ENCODE peak calls at places on chromosomes 5 and 9, in five cellular contexts. S is GM10248; C is activated CD8-positive, alpha-beta memory T cell treated with anti-CD3 and anti-CD28 coated beads, Interleukin-2, amount 50 U/mL, for 4 hours; K is AG04449; P is stimulated activated CD4-positive, alpha-beta T cell treated with anti-CD3 and anti-CD28 coated beads, Interleukin-1b, Interleukin-23, amount 100 ng/mL, for 24 hours. G is an unnamed sample.

GRCh38 chr5:61329729-61330128 is 2.3 kb upstream of the ZSWIM6 start:
- DNase-seq in S (peak), C (peak), K (no peak), P (no peak), G (no peak)

GRCh38 chr9:88828018-88828417 is 163.2 kb upstream of the S1PR3 start:
- DNase-seq in S (no peak), C (no peak), K (no peak), P (no peak), G (no peak)

GRCh38 chr5:144093400-144093799 is 77.1 kb downstream of the YIPF5 start:
- DNase-seq in S (no peak), C (no peak), K (no peak), P (no peak), G (no peak)

GRCh38 chr5:147610798-147611197 is 100.9 kb upstream of the DPYSL3 start:
- DNase-seq in S (no peak), C (no peak), K (no peak), P (no peak), G (no peak)

GRCh38 chr5:107570805-107571531 is 99.8 kb downstream of the EFNA5 start:
- DNase-seq in S (peak), C (no peak), K (no peak), P (no peak), G (no peak)

GRCh38 chr5:69368458-69369368 is 607 bp downstream of the AK6 start:
- DNase-seq in S (no peak), C (peak), K (no peak), P (no peak), G (no peak)

GRCh38 chr9:130528674-130529073 is 50.7 kb upstream of the FUBP3 start:
- DNase-seq in S (no peak), C (no peak), K (no peak), P (no peak), G (no peak)

GRCh38 chr5:141641634-141642278 is 5.0 kb downstream of the RELL2 start:
- DNase-seq in S (peak), C (no peak), K (no peak), P (no peak), G (no peak)

GRCh38 chr5:137497396-137498290 is 1.5 kb downstream of the SPOCK1 start:
- DNase-seq in S (no peak), C (no peak), K (no peak), P (no peak), G (no peak)

GRCh38 chr5:21774791-21775190 is 1078.4 kb downstream of the CDH12 start:
- DNase-seq in S (no peak), C (no peak), K (no peak), P (no peak), G (no peak)

GRCh38 chr5:69105996-69106906 is 12.4 kb downstream of the SLC30A5 start:
- DNase-seq in S (peak), C (no peak), K (no peak), P (no peak), G (no peak)

GRCh38 chr9:75186767-75187380 is 98.6 kb downstream of the OSTF1 start:
- DNase-seq in S (peak), C (no peak), K (no peak), P (no peak), G (no peak)

GRCh38 chr9:104850771-104851170 is 77.2 kb downstream of the ABCA1 start:
- DNase-seq in S (no peak), C (no peak), K (no peak), P (no peak), G (no peak)

GRCh38 chr5:41835625-41836024 is 34.6 kb downstream of the OXCT1 start:
- DNase-seq in S (no peak), C (peak), K (peak), P (no peak), G (no peak)

GRCh38 chr9:104078596-104078995 is 15.5 kb upstream of the SMC2 start:
- DNase-seq in S (no peak), C (no peak), K (no peak), P (no peak), G (no peak)

GRCh38 chr5:7770436-7770835 is 80.5 kb downstream of the CFAP90 start:
- DNase-seq in S (no peak), C (no peak), K (no peak), P (no peak), G (no peak)

GRCh38 chr5:159933531-159934485 is 17.5 kb downstream of the ADRA1B start:
- DNase-seq in S (no peak), C (no peak), K (no peak), P (no peak), G (no peak)

GRCh38 chr9:85900504-85901201 is 40.3 kb upstream of the NAA35 start:
- DNase-seq in S (peak), C (peak), K (peak), P (peak), G (no peak)